ENCODE peak calls at places on chromosomes 7 and 10, in five cellular contexts. One of them, this sample, is unnamed.

GRCh38 chr7:30880090-30880704 is 31.5 kb upstream of the AQP1 start:
- DNase-seq in testis: no peak
- DNase-seq in pancreas: no peak
- DNase-seq in GM23338: no peak
- DNase-seq in mesendoderm: no peak
- DNase-seq in this sample: no peak

GRCh38 chr10:30755474-30755873 is 125.9 kb upstream of the LYZL2 start:
- DNase-seq in testis: no peak
- DNase-seq in pancreas: no peak
- DNase-seq in GM23338: no peak
- DNase-seq in mesendoderm: no peak
- DNase-seq in this sample: peak; percentile 16

GRCh38 chr7:71761336-71761735 is 629.4 kb downstream of the GALNT17 start:
- DNase-seq in testis: no peak
- DNase-seq in pancreas: no peak
- DNase-seq in GM23338: no peak
- DNase-seq in mesendoderm: no peak
- DNase-seq in this sample: no peak

GRCh38 chr7:136062625-136063336 is 85.6 kb upstream of the MTPN start:
- DNase-seq in testis: no peak
- DNase-seq in pancreas: no peak
- DNase-seq in GM23338: no peak
- DNase-seq in mesendoderm: no peak
- DNase-seq in this sample: no peak

GRCh38 chr10:6995846-6996245 is 415.0 kb downstream of the SFMBT2 start:
- DNase-seq in testis: no peak
- DNase-seq in pancreas: no peak
- DNase-seq in GM23338: no peak
- DNase-seq in mesendoderm: no peak
- DNase-seq in this sample: no peak

GRCh38 chr10:92830478-92831389 is 17.6 kb upstream of the EXOC6 start:
- DNase-seq in testis: peak; percentile 62
- DNase-seq in pancreas: no peak
- DNase-seq in GM23338: no peak
- DNase-seq in mesendoderm: no peak
- DNase-seq in this sample: no peak

GRCh38 chr7:73822319-73823173 is 8.2 kb upstream of the CLDN4 start:
- DNase-seq in testis: no peak
- DNase-seq in pancreas: peak; percentile 58
- DNase-seq in GM23338: no peak
- DNase-seq in mesendoderm: peak; percentile 57
- DNase-seq in this sample: peak; percentile 97

GRCh38 chr10:79073784-79074432 is 5.1 kb downstream of the ZMIZ1 start:
- DNase-seq in testis: peak; percentile 26
- DNase-seq in pancreas: peak; percentile 85
- DNase-seq in GM23338: no peak
- DNase-seq in mesendoderm: no peak
- DNase-seq in this sample: peak; percentile 72

GRCh38 chr10:97850446-97850845 is 803 bp downstream of the GOLGA7B start:
- DNase-seq in testis: no peak
- DNase-seq in pancreas: no peak
- DNase-seq in GM23338: peak; percentile 59
- DNase-seq in mesendoderm: peak; percentile 37
- DNase-seq in this sample: no peak
- H3K27me3 ChIP-seq in testis: no peaks in the 10 kb centered on the region
- H3K27me3 ChIP-seq in pancreas: no peaks in the 10 kb centered on the region
- H3K27me3 ChIP-seq in GM23338: peaks cover 31% of the 10 kb centered on the region
- H3K27me3 ChIP-seq in mesendoderm: peaks cover 3% of the 10 kb centered on the region
- H3K27me3 ChIP-seq in this sample: peaks cover 8% of the 10 kb centered on the region

GRCh38 chr10:86744067-86744725 is 12.2 kb upstream of the BMPR1A start:
- DNase-seq in testis: no peak
- DNase-seq in pancreas: no peak
- DNase-seq in GM23338: no peak
- DNase-seq in mesendoderm: no peak
- DNase-seq in this sample: no peak
- H3K27me3 ChIP-seq in testis: no peaks in the 10 kb centered on the region
- H3K27me3 ChIP-seq in pancreas: no peaks in the 10 kb centered on the region
- H3K27me3 ChIP-seq in GM23338: no peaks in the 10 kb centered on the region
- H3K27me3 ChIP-seq in mesendoderm: no peaks in the 10 kb centered on the region
- H3K27me3 ChIP-seq in this sample: no peaks in the 10 kb centered on the region

GRCh38 chr7:100639995-100640394 is 1.4 kb downstream of the TFR2 start:
- DNase-seq in testis: no peak
- DNase-seq in pancreas: no peak
- DNase-seq in GM23338: no peak
- DNase-seq in mesendoderm: no peak
- DNase-seq in this sample: no peak

GRCh38 chr7:100641463-100641859 is at the start of gene TFR2:
- DNase-seq in testis: no peak
- DNase-seq in pancreas: no peak
- DNase-seq in GM23338: no peak
- DNase-seq in mesendoderm: no peak
- DNase-seq in this sample: no peak

GRCh38 chr7:100642534-100642907 is 1.2 kb upstream of the TFR2 start:
- DNase-seq in testis: no peak
- DNase-seq in pancreas: no peak
- DNase-seq in GM23338: peak; percentile 90
- DNase-seq in mesendoderm: no peak
- DNase-seq in this sample: no peak

GRCh38 chr7:100640438-100641410 is 628 bp downstream of the TFR2 start:
- DNase-seq in testis: no peak
- DNase-seq in pancreas: no peak
- DNase-seq in GM23338: no peak
- DNase-seq in mesendoderm: no peak
- DNase-seq in this sample: no peak

GRCh38 chr7:100641860-100642533 is 645 bp upstream of the TFR2 start:
- DNase-seq in testis: no peak
- DNase-seq in pancreas: no peak
- DNase-seq in GM23338: no peak
- DNase-seq in mesendoderm: no peak
- DNase-seq in this sample: no peak
- H3K27me3 ChIP-seq in testis: no peaks in the 10 kb centered on the region
- H3K27me3 ChIP-seq in pancreas: no peaks in the 10 kb centered on the region
- H3K27me3 ChIP-seq in GM23338: no peaks in the 10 kb centered on the region
- H3K27me3 ChIP-seq in mesendoderm: no peaks in the 10 kb centered on the region
- H3K27me3 ChIP-seq in this sample: no peaks in the 10 kb centered on the region

GRCh38 chr10:91367127-91367531 is 43.0 kb upstream of the HECTD2 start:
- DNase-seq in testis: no peak
- DNase-seq in pancreas: no peak
- DNase-seq in GM23338: no peak
- DNase-seq in mesendoderm: no peak
- DNase-seq in this sample: no peak

GRCh38 chr10:91367558-91367957 is 42.6 kb upstream of the HECTD2 start:
- DNase-seq in testis: no peak
- DNase-seq in pancreas: no peak
- DNase-seq in GM23338: no peak
- DNase-seq in mesendoderm: no peak
- DNase-seq in this sample: no peak

GRCh38 chr10:91366687-91367086 is 43.5 kb upstream of the HECTD2 start:
- DNase-seq in testis: no peak
- DNase-seq in pancreas: no peak
- DNase-seq in GM23338: no peak
- DNase-seq in mesendoderm: no peak
- DNase-seq in this sample: no peak
- H3K27me3 ChIP-seq in testis: no peaks in the 10 kb centered on the region
- H3K27me3 ChIP-seq in pancreas: no peaks in the 10 kb centered on the region
- H3K27me3 ChIP-seq in GM23338: no peaks in the 10 kb centered on the region
- H3K27me3 ChIP-seq in mesendoderm: no peaks in the 10 kb centered on the region
- H3K27me3 ChIP-seq in this sample: no peaks in the 10 kb centered on the region

GRCh38 chr10:102413053-102413705 is 5.4 kb downstream of the PSD start:
- DNase-seq in testis: no peak
- DNase-seq in pancreas: no peak
- DNase-seq in GM23338: peak; percentile 79
- DNase-seq in mesendoderm: peak; percentile 67
- DNase-seq in this sample: no peak
- H3K27me3 ChIP-seq in testis: no peaks in the 10 kb centered on the region
- H3K27me3 ChIP-seq in pancreas: peaks cover 3% of the 10 kb centered on the region
- H3K27me3 ChIP-seq in GM23338: peaks cover 40% of the 10 kb centered on the region
- H3K27me3 ChIP-seq in mesendoderm: peaks cover 25% of the 10 kb centered on the region
- H3K27me3 ChIP-seq in this sample: peaks cover 33% of the 10 kb centered on the region

This sample was measured in MG63.